ENCODE peak calls at places on chromosomes 1 and 21, in four cellular contexts. One of them, this sample, is unnamed.

GRCh38 chr21:45319461-45320211 is 31.9 kb upstream of the POFUT2 start:
- DNase-seq in WTC11: no peak
- DNase-seq in A549: no peak
- DNase-seq in K562: no peak
- DNase-seq in this sample: no peak

GRCh38 chr21:45032977-45033705 is 41.2 kb upstream of the ADARB1 start:
- DNase-seq in WTC11: no peak
- DNase-seq in A549: no peak
- DNase-seq in K562: no peak
- DNase-seq in this sample: no peak

GRCh38 chr1:205450448-205450847 is 5.4 kb downstream of the BLACAT1 start:
- DNase-seq in WTC11: peak; percentile 46
- DNase-seq in A549: no peak
- DNase-seq in K562: no peak
- DNase-seq in this sample: peak; percentile 68

GRCh38 chr1:241357366-241358305 is 631 bp upstream of the RGS7 start:
- DNase-seq in WTC11: no peak
- DNase-seq in A549: no peak
- DNase-seq in K562: no peak
- DNase-seq in this sample: no peak

GRCh38 chr1:202018476-202019234 is 8.3 kb downstream of the ELF3 start:
- DNase-seq in WTC11: no peak
- DNase-seq in A549: peak; percentile 81
- DNase-seq in K562: peak; percentile 92
- DNase-seq in this sample: peak; percentile 85

GRCh38 chr1:110914676-110915075 is 41.7 kb downstream of the CD53 start:
- DNase-seq in WTC11: no peak
- DNase-seq in A549: no peak
- DNase-seq in K562: no peak
- DNase-seq in this sample: no peak

GRCh38 chr1:40389871-40390560 is 16.5 kb downstream of the SMAP2 start:
- DNase-seq in WTC11: no peak
- DNase-seq in A549: no peak
- DNase-seq in K562: no peak
- DNase-seq in this sample: peak; percentile 98

GRCh38 chr1:23613191-23614126 is 54.2 kb upstream of the ID3 start:
- DNase-seq in WTC11: no peak
- DNase-seq in A549: no peak
- DNase-seq in K562: no peak
- DNase-seq in this sample: no peak

GRCh38 chr1:180415985-180416633 is 86.3 kb downstream of the ACBD6 start:
- DNase-seq in WTC11: no peak
- DNase-seq in A549: peak; percentile 33
- DNase-seq in K562: peak; percentile 58
- DNase-seq in this sample: peak; percentile 28

GRCh38 chr1:30778156-30778978 is 20.8 kb upstream of the LAPTM5 start:
- DNase-seq in WTC11: no peak
- DNase-seq in A549: no peak
- DNase-seq in K562: peak; percentile 99
- DNase-seq in this sample: no peak

GRCh38 chr21:42671778-42672593 is 18.6 kb downstream of the PDE9A start:
- DNase-seq in WTC11: no peak
- DNase-seq in A549: no peak
- DNase-seq in K562: no peak
- DNase-seq in this sample: peak; percentile 73

GRCh38 chr1:31374511-31375196 is 1.8 kb upstream of the FABP3 start:
- DNase-seq in WTC11: no peak
- DNase-seq in A549: no peak
- DNase-seq in K562: no peak
- DNase-seq in this sample: no peak

GRCh38 chr21:8997011-8997440 is 1524.4 kb upstream of the TPTE start:
- DNase-seq in WTC11: no peak
- DNase-seq in A549: no peak
- DNase-seq in K562: no peak
- DNase-seq in this sample: peak; percentile 78

GRCh38 chr1:86704972-86705632 is 726 bp downstream of the SH3GLB1 start:
- DNase-seq in WTC11: peak; percentile 50
- DNase-seq in A549: peak; percentile 19
- DNase-seq in K562: peak; percentile 60
- DNase-seq in this sample: peak; percentile 9

GRCh38 chr21:42063578-42064521 is 7.3 kb upstream of the UMODL1 start:
- DNase-seq in WTC11: no peak
- DNase-seq in A549: no peak
- DNase-seq in K562: no peak
- DNase-seq in this sample: no peak

GRCh38 chr1:208431721-208432120 is 187.5 kb upstream of the PLXNA2 start:
- DNase-seq in WTC11: no peak
- DNase-seq in A549: no peak
- DNase-seq in K562: no peak
- DNase-seq in this sample: no peak

GRCh38 chr1:58982259-58982998 is 198.6 kb upstream of the JUN start:
- DNase-seq in WTC11: no peak
- DNase-seq in A549: no peak
- DNase-seq in K562: no peak
- DNase-seq in this sample: peak; percentile 77

GRCh38 chr1:183411091-183411490 is 7.1 kb downstream of the NMNAT2 start:
- DNase-seq in WTC11: no peak
- DNase-seq in A549: no peak
- DNase-seq in K562: no peak
- DNase-seq in this sample: no peak

GRCh38 chr1:67687198-67687545 is 2.2 kb downstream of the GADD45A start:
- DNase-seq in WTC11: no peak
- DNase-seq in A549: no peak
- DNase-seq in K562: no peak
- DNase-seq in this sample: no peak

GRCh38 chr1:211543003-211543402 is 36.0 kb downstream of the SLC30A1 start:
- DNase-seq in WTC11: no peak
- DNase-seq in A549: no peak
- DNase-seq in K562: no peak
- DNase-seq in this sample: no peak

GRCh38 chr1:203306970-203307541 is 1.7 kb downstream of the BTG2 start:
- DNase-seq in WTC11: peak; percentile 37
- DNase-seq in A549: no peak
- DNase-seq in K562: no peak
- DNase-seq in this sample: no peak

GRCh38 chr1:89358287-89358893 is 5.5 kb upstream of the GBP6 start:
- DNase-seq in WTC11: peak; percentile 87
- DNase-seq in A549: peak; percentile 19
- DNase-seq in K562: peak; percentile 53
- DNase-seq in this sample: peak; percentile 64

GRCh38 chr1:58874757-58875755 is 91.2 kb upstream of the JUN start:
- DNase-seq in WTC11: peak; percentile 53
- DNase-seq in A549: no peak
- DNase-seq in K562: no peak
- DNase-seq in this sample: peak; percentile 84

GRCh38 chr1:176735201-176735600 is 272.2 kb downstream of the PAPPA2 start:
- DNase-seq in WTC11: no peak
- DNase-seq in A549: no peak
- DNase-seq in K562: no peak
- DNase-seq in this sample: no peak

GRCh38 chr1:30407862-30408580 is 315.4 kb downstream of the MATN1 start:
- DNase-seq in WTC11: no peak
- DNase-seq in A549: no peak
- DNase-seq in K562: no peak
- DNase-seq in this sample: no peak

GRCh38 chr1:27090921-27091320 is 64.0 kb downstream of the SLC9A1 start:
- DNase-seq in WTC11: no peak
- DNase-seq in A549: no peak
- DNase-seq in K562: no peak
- DNase-seq in this sample: no peak

GRCh38 chr1:76746195-76746594 is 121.1 kb upstream of the ST6GALNAC5 start:
- DNase-seq in WTC11: no peak
- DNase-seq in A549: no peak
- DNase-seq in K562: no peak
- DNase-seq in this sample: no peak

DNA sequence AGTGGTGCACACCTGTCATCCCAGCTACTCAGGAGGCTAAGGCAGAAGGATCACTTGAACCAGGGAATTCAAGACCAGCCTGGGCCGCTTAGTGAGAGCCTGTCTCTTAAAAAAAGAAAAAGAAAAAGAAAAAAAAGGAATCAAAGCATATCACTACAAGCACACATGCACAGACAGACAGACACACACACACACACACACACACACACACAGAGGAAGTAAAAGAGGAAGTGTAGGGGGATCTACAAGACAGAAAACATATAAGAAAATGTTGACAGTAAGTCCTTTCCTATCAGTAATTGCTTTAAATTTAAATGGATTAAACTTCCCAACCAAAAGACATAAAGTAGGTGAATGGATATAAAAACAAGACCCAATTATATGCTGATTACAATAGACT is 180.3 kb downstream of the FAF1 start:
- DNase-seq in WTC11: no peak
- DNase-seq in A549: no peak
- DNase-seq in K562: no peak
- DNase-seq in this sample: no peak
- TF ChIP-seq NR3C1 in WTC11: no peak
- TF ChIP-seq NR3C1 in A549: no peak
- TF ChIP-seq NR3C1 in K562: no peak
- TF ChIP-seq NR3C1 in this sample: no peak

GRCh38 chr21:38922474-38922873 is 116.7 kb downstream of the ETS2 start:
- DNase-seq in WTC11: no peak
- DNase-seq in A549: no peak
- DNase-seq in K562: no peak
- DNase-seq in this sample: no peak
- TF ChIP-seq NR3C1 in WTC11: no peak
- TF ChIP-seq NR3C1 in A549: no peak
- TF ChIP-seq NR3C1 in K562: no peak
- TF ChIP-seq NR3C1 in this sample: no peak

GRCh38 chr1:43207229-43207853 is 35.2 kb downstream of the CFAP57 start:
- DNase-seq in WTC11: no peak
- DNase-seq in A549: peak; percentile 26
- DNase-seq in K562: no peak
- DNase-seq in this sample: no peak
- TF ChIP-seq NR3C1 in WTC11: no peak
- TF ChIP-seq NR3C1 in A549: no peak
- TF ChIP-seq NR3C1 in K562: no peak
- TF ChIP-seq NR3C1 in this sample: no peak

GRCh38 chr1:212670301-212670700 is 29.3 kb downstream of the BATF3 start:
- DNase-seq in WTC11: no peak
- DNase-seq in A549: no peak
- DNase-seq in K562: no peak
- DNase-seq in this sample: no peak
- TF ChIP-seq NR3C1 in WTC11: no peak
- TF ChIP-seq NR3C1 in A549: no peak
- TF ChIP-seq NR3C1 in K562: no peak
- TF ChIP-seq NR3C1 in this sample: no peak